ENCODE peak calls at places on chromosome 9, in four cellular contexts. One of them, this sample, is unnamed. For H3K9me3, the result is how much of the 10 kb centered on the place peaks cover.

GRCh38 chr9:90095682-90096081 is 490.9 kb downstream of the GADD45G start:
- DNase-seq in hepatocyte: peak
- DNase-seq in fibroblast of lung: no peak
- DNase-seq in astrocyte: no peak
- DNase-seq in this sample: peak

GRCh38 chr9:95477885-95478790 is 38.6 kb downstream of the PTCH1 start:
- DNase-seq in hepatocyte: no peak
- DNase-seq in fibroblast of lung: no peak
- DNase-seq in astrocyte: no peak
- DNase-seq in this sample: no peak

GRCh38 chr9:121369595-121370265 is at the start of gene STOM:
- DNase-seq in hepatocyte: peak
- DNase-seq in fibroblast of lung: peak
- DNase-seq in astrocyte: peak
- DNase-seq in this sample: no peak

GRCh38 chr9:137784046-137784445 is 93.5 kb upstream of the CACNA1B start:
- DNase-seq in hepatocyte: no peak
- DNase-seq in fibroblast of lung: no peak
- DNase-seq in astrocyte: no peak
- DNase-seq in this sample: no peak

GRCh38 chr9:94018628-94019027 is 63.5 kb upstream of the BARX1 start:
- DNase-seq in hepatocyte: no peak
- DNase-seq in fibroblast of lung: peak
- DNase-seq in astrocyte: peak
- DNase-seq in this sample: no peak

GRCh38 chr9:133639613-133640012 is 3.5 kb downstream of the DBH start:
- DNase-seq in hepatocyte: no peak
- DNase-seq in fibroblast of lung: no peak
- DNase-seq in astrocyte: no peak
- DNase-seq in this sample: no peak

GRCh38 chr9:2838356-2838983 is 5.4 kb downstream of the PUM3 start:
- DNase-seq in hepatocyte: no peak
- DNase-seq in fibroblast of lung: no peak
- DNase-seq in astrocyte: no peak
- DNase-seq in this sample: no peak

GRCh38 chr9:35423499-35423898 is 66.4 kb upstream of the RUSC2 start:
- DNase-seq in hepatocyte: no peak
- DNase-seq in fibroblast of lung: peak
- DNase-seq in astrocyte: no peak
- DNase-seq in this sample: no peak

GRCh38 chr9:122346478-122347347 is 24.1 kb upstream of the PTGS1 start:
- DNase-seq in hepatocyte: peak
- DNase-seq in fibroblast of lung: peak
- DNase-seq in astrocyte: no peak
- DNase-seq in this sample: no peak

GRCh38 chr9:69157751-69158466 is 16.2 kb upstream of the TJP2 start:
- DNase-seq in hepatocyte: no peak
- DNase-seq in fibroblast of lung: peak
- DNase-seq in astrocyte: peak
- DNase-seq in this sample: no peak

GRCh38 chr9:126119731-126120130 is 206.9 kb upstream of the MVB12B start:
- DNase-seq in hepatocyte: no peak
- DNase-seq in fibroblast of lung: no peak
- DNase-seq in astrocyte: no peak
- DNase-seq in this sample: no peak

GRCh38 chr9:121298016-121298538 is 30.1 kb downstream of the GSN start:
- DNase-seq in hepatocyte: no peak
- DNase-seq in fibroblast of lung: no peak
- DNase-seq in astrocyte: no peak
- DNase-seq in this sample: no peak

GRCh38 chr9:137045294-137046093 is 483 bp downstream of the NPDC1 start:
- DNase-seq in hepatocyte: peak
- DNase-seq in fibroblast of lung: peak
- DNase-seq in astrocyte: peak
- DNase-seq in this sample: no peak

GRCh38 chr9:96062051-96062450 is 186.6 kb downstream of the ERCC6L2 start:
- DNase-seq in hepatocyte: peak
- DNase-seq in fibroblast of lung: no peak
- DNase-seq in astrocyte: no peak
- DNase-seq in this sample: no peak

GRCh38 chr9:94586814-94587213 is 6.8 kb downstream of the FBP2 start:
- DNase-seq in hepatocyte: no peak
- DNase-seq in fibroblast of lung: peak
- DNase-seq in astrocyte: peak
- DNase-seq in this sample: no peak

GRCh38 chr9:99634185-99634584 is 187.5 kb upstream of the NR4A3 start:
- DNase-seq in hepatocyte: no peak
- DNase-seq in fibroblast of lung: no peak
- DNase-seq in astrocyte: no peak
- DNase-seq in this sample: no peak

GRCh38 chr9:121288874-121289553 is 21.1 kb downstream of the GSN start:
- DNase-seq in hepatocyte: peak
- DNase-seq in fibroblast of lung: peak
- DNase-seq in astrocyte: peak
- DNase-seq in this sample: no peak

GRCh38 chr9:35615981-35616680 is 2.1 kb downstream of the CD72 start:
- DNase-seq in hepatocyte: no peak
- DNase-seq in fibroblast of lung: no peak
- DNase-seq in astrocyte: no peak
- DNase-seq in this sample: peak

GRCh38 chr9:106419737-106420136 is 443.2 kb upstream of the ZNF462 start:
- DNase-seq in hepatocyte: peak
- DNase-seq in fibroblast of lung: peak
- DNase-seq in astrocyte: peak
- DNase-seq in this sample: no peak

GRCh38 chr9:99371376-99371775 is 149.3 kb downstream of the SEC61B start:
- DNase-seq in hepatocyte: no peak
- DNase-seq in fibroblast of lung: no peak
- DNase-seq in astrocyte: no peak
- DNase-seq in this sample: no peak

GRCh38 chr9:86598411-86599239 is 244.4 kb upstream of the TUT7 start:
- DNase-seq in hepatocyte: no peak
- DNase-seq in fibroblast of lung: no peak
- DNase-seq in astrocyte: no peak
- DNase-seq in this sample: no peak

GRCh38 chr9:31023793-31024192 is 1360.7 kb upstream of the ACO1 start:
- DNase-seq in hepatocyte: no peak
- DNase-seq in fibroblast of lung: no peak
- DNase-seq in astrocyte: no peak
- DNase-seq in this sample: no peak

GRCh38 chr9:113416149-113416726 is 5.7 kb downstream of the C9orf43 start:
- DNase-seq in hepatocyte: no peak
- DNase-seq in fibroblast of lung: no peak
- DNase-seq in astrocyte: no peak
- DNase-seq in this sample: no peak

GRCh38 chr9:27340876-27341540 is 44.1 kb upstream of the EQTN start:
- DNase-seq in hepatocyte: no peak
- DNase-seq in fibroblast of lung: no peak
- DNase-seq in astrocyte: no peak
- DNase-seq in this sample: no peak

GRCh38 chr9:70073193-70073592 is 29.5 kb downstream of the MAMDC2 start:
- DNase-seq in hepatocyte: no peak
- DNase-seq in fibroblast of lung: peak
- DNase-seq in astrocyte: peak
- DNase-seq in this sample: no peak

GRCh38 chr9:110081395-110081794 is 126.6 kb downstream of the C9orf152 start:
- DNase-seq in hepatocyte: no peak
- DNase-seq in fibroblast of lung: peak
- DNase-seq in astrocyte: peak
- DNase-seq in this sample: no peak

GRCh38 chr9:7819984-7820383 is 20.4 kb upstream of the DMAC1 start:
- DNase-seq in hepatocyte: no peak
- DNase-seq in fibroblast of lung: no peak
- DNase-seq in astrocyte: no peak
- DNase-seq in this sample: no peak

GRCh38 chr9:73039253-73039915 is 86.5 kb upstream of the ALDH1A1 start:
- DNase-seq in hepatocyte: peak
- DNase-seq in fibroblast of lung: peak
- DNase-seq in astrocyte: peak
- DNase-seq in this sample: no peak

GRCh38 chr9:72557549-72557948 is 36.1 kb downstream of the TMC1 start:
- DNase-seq in hepatocyte: peak
- DNase-seq in fibroblast of lung: peak
- DNase-seq in astrocyte: peak
- DNase-seq in this sample: no peak

GRCh38 chr9:76592105-76593010 is 133.4 kb downstream of the GCNT1 start:
- DNase-seq in hepatocyte: no peak
- DNase-seq in fibroblast of lung: peak
- DNase-seq in astrocyte: peak
- DNase-seq in this sample: no peak

GRCh38 chr9:107983191-107983603 is 493.6 kb upstream of the KLF4 start:
- DNase-seq in hepatocyte: no peak
- DNase-seq in fibroblast of lung: peak
- DNase-seq in astrocyte: peak
- DNase-seq in this sample: no peak

GRCh38 chr9:69582544-69583297 is 89.5 kb downstream of the APBA1 start:
- DNase-seq in hepatocyte: no peak
- DNase-seq in fibroblast of lung: no peak
- DNase-seq in astrocyte: no peak
- DNase-seq in this sample: no peak

GRCh38 chr9:137083418-137084004 is 3.3 kb upstream of the MAN1B1 start:
- DNase-seq in hepatocyte: peak
- DNase-seq in fibroblast of lung: peak
- DNase-seq in astrocyte: peak
- DNase-seq in this sample: no peak

GRCh38 chr9:116979461-116979860 is 292.4 kb downstream of the TRIM32 start:
- DNase-seq in hepatocyte: peak
- DNase-seq in fibroblast of lung: no peak
- DNase-seq in astrocyte: no peak
- DNase-seq in this sample: no peak

GRCh38 chr9:133607381-133607780 is 1.8 kb downstream of the FAM163B start:
- DNase-seq in hepatocyte: no peak
- DNase-seq in fibroblast of lung: no peak
- DNase-seq in astrocyte: no peak
- DNase-seq in this sample: no peak

GRCh38 chr9:13484186-13484585 is 204.7 kb upstream of the MPDZ start:
- DNase-seq in hepatocyte: no peak
- DNase-seq in fibroblast of lung: no peak
- DNase-seq in astrocyte: no peak
- DNase-seq in this sample: no peak

GRCh38 chr9:105694848-105695581 is 674 bp downstream of the TMEM38B start:
- DNase-seq in hepatocyte: peak
- DNase-seq in fibroblast of lung: peak
- DNase-seq in astrocyte: peak
- DNase-seq in this sample: peak

GRCh38 chr9:13970426-13970825 is 343.5 kb downstream of the NFIB start:
- DNase-seq in hepatocyte: no peak
- DNase-seq in fibroblast of lung: no peak
- DNase-seq in astrocyte: no peak
- DNase-seq in this sample: no peak

GRCh38 chr9:70639853-70640814 is 225.7 kb upstream of the KLF9 start:
- DNase-seq in hepatocyte: peak
- DNase-seq in fibroblast of lung: peak
- DNase-seq in astrocyte: peak
- DNase-seq in this sample: no peak

GRCh38 chr9:10095208-10095607 is 517.6 kb downstream of the PTPRD start:
- DNase-seq in hepatocyte: no peak
- DNase-seq in fibroblast of lung: no peak
- DNase-seq in astrocyte: no peak
- DNase-seq in this sample: no peak

DNA sequence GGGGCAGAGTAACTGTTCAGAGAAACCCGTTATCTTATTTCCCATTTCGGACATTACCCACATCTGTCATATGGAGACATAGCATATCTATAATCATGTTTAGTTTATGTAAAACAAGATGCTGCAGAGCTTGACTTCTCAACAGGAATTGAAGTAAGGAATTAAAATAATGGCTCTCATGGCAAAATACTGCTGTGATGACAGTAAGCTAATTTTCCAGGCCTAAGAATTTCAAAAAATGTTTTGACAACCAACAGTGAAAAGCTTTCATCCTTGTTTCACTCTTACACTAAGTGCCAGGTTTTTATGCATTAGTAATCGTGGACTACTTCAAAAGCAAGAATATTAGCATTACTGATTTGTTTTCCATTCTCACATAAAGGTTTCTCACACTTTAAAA is 518.2 kb downstream of the PTPRD start:
- DNase-seq in hepatocyte: no peak
- DNase-seq in fibroblast of lung: no peak
- DNase-seq in astrocyte: no peak
- DNase-seq in this sample: no peak
- H3K27ac ChIP-seq in hepatocyte: no peak
- H3K27ac ChIP-seq in fibroblast of lung: no peak
- H3K27ac ChIP-seq in astrocyte: no peak
- H3K27ac ChIP-seq in this sample: no peak

GRCh38 chr9:74122229-74122628 is 374.9 kb upstream of the RORB start:
- DNase-seq in hepatocyte: no peak
- DNase-seq in fibroblast of lung: no peak
- DNase-seq in astrocyte: no peak
- DNase-seq in this sample: peak

GRCh38 chr9:74120061-74120460 is 377.1 kb upstream of the RORB start:
- DNase-seq in hepatocyte: no peak
- DNase-seq in fibroblast of lung: no peak
- DNase-seq in astrocyte: no peak
- DNase-seq in this sample: no peak

GRCh38 chr9:74122661-74123060 is 374.5 kb upstream of the RORB start:
- DNase-seq in hepatocyte: no peak
- DNase-seq in fibroblast of lung: no peak
- DNase-seq in astrocyte: no peak
- DNase-seq in this sample: peak

GRCh38 chr9:74120470-74120869 is 376.7 kb upstream of the RORB start:
- DNase-seq in hepatocyte: no peak
- DNase-seq in fibroblast of lung: no peak
- DNase-seq in astrocyte: no peak
- DNase-seq in this sample: peak

DNA sequence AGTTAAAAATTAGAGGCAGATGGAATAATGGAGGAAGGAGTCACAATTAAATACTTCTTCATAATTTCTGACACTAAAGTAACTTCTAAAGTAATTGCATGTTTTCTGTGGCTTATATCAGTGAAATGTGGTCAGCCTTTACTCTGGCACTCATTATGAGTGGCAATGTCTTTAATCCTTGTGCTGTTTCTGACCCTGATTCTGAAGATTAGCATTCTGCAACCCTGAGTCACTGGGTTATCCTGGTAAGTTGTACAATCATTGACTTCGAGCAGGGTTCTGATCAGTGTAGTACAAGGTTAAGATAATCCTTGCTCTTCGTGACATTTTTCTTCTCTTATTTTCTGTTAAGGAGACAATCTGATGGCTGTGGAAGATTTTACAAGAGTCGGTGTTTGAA is 379.4 kb upstream of the RORB start:
- DNase-seq in hepatocyte: peak
- DNase-seq in fibroblast of lung: peak
- DNase-seq in astrocyte: peak
- DNase-seq in this sample: no peak
- TF ChIP-seq EZH2 in hepatocyte: no peak
- TF ChIP-seq EZH2 in fibroblast of lung: no peak
- TF ChIP-seq EZH2 in astrocyte: no peak
- TF ChIP-seq EZH2 in this sample: no peak

GRCh38 chr9:103761466-103761865 is 332.6 kb upstream of the SMC2 start:
- DNase-seq in hepatocyte: no peak
- DNase-seq in fibroblast of lung: no peak
- DNase-seq in astrocyte: no peak
- DNase-seq in this sample: no peak
- H3K9me3 ChIP-seq in hepatocyte: under half
- H3K9me3 ChIP-seq in fibroblast of lung: under half
- H3K9me3 ChIP-seq in astrocyte: under half
- H3K9me3 ChIP-seq in this sample: under half

GRCh38 chr9:37464006-37464405 is 1.2 kb downstream of the ZBTB5 start:
- DNase-seq in hepatocyte: no peak
- DNase-seq in fibroblast of lung: peak
- DNase-seq in astrocyte: no peak
- DNase-seq in this sample: no peak
- H3K27ac ChIP-seq in hepatocyte: peak
- H3K27ac ChIP-seq in fibroblast of lung: peak
- H3K27ac ChIP-seq in astrocyte: peak
- H3K27ac ChIP-seq in this sample: peak